ENCODE peak calls at places on chromosomes 16 and 17, in four cellular contexts. One of them, this sample, is unnamed.

GRCh38 chr17:14048169-14048568 is 21.1 kb upstream of the COX10 start:
- DNase-seq in AG08395: no peak
- DNase-seq in COR-L47: no peak
- DNase-seq in lower leg skin: no peak
- DNase-seq in this sample: no peak

GRCh38 chr16:28846933-28847273 is 755 bp upstream of the TUFM start:
- DNase-seq in lower leg skin: no peak
- DNase-seq in AG08395: peak; percentile 14
- DNase-seq in COR-L47: no peak
- DNase-seq in this sample: no peak

GRCh38 chr17:61002316-61002736 is 324.7 kb downstream of the BCAS3 start:
- DNase-seq in lower leg skin: no peak
- DNase-seq in AG08395: peak; percentile 25
- DNase-seq in COR-L47: no peak
- DNase-seq in this sample: no peak

GRCh38 chr16:89360760-89361435 is 129.5 kb downstream of the ANKRD11 start:
- DNase-seq in lower leg skin: no peak
- DNase-seq in COR-L47: no peak
- DNase-seq in AG08395: no peak
- DNase-seq in this sample: peak; percentile 65

GRCh38 chr16:24980077-24980793 is 34.9 kb downstream of the ARHGAP17 start:
- DNase-seq in AG08395: no peak
- DNase-seq in COR-L47: no peak
- DNase-seq in lower leg skin: no peak
- DNase-seq in this sample: no peak

GRCh38 chr16:24841291-24841690 is 4.5 kb upstream of the SLC5A11 start:
- DNase-seq in lower leg skin: no peak
- DNase-seq in COR-L47: no peak
- DNase-seq in AG08395: no peak
- DNase-seq in this sample: no peak

GRCh38 chr16:68364601-68364998 is 53.8 kb downstream of the PRMT7 start:
- DNase-seq in AG08395: no peak
- DNase-seq in lower leg skin: no peak
- DNase-seq in COR-L47: no peak
- DNase-seq in this sample: no peak

GRCh38 chr17:59331929-59332889 is 754 bp downstream of the YPEL2 start:
- DNase-seq in AG08395: peak; percentile 45
- DNase-seq in COR-L47: no peak
- DNase-seq in lower leg skin: peak; percentile 94
- DNase-seq in this sample: no peak